ENCODE peak calls at places on chromosomes 1 and 21, in six cellular contexts. V, U, E, T, C and X are unnamed samples. For H3K36me3, the result is how much of the 10 kb centered on the place peaks cover.

GRCh38 chr1:45669859-45670655 is 16.3 kb downstream of the GPBP1L1 start:
- DNase-seq in V (no peak), U (no peak), E (no peak), T (no peak), C (no peak), X (no peak)

GRCh38 chr1:205477121-205477758 is 21.4 kb upstream of the BLACAT1 start:
- DNase-seq in V (no peak), U (no peak), E (no peak), T (peak), C (no peak), X (no peak)

GRCh38 chr1:110288111-110288510 is 51.1 kb upstream of the RBM15 start:
- DNase-seq in V (no peak), U (no peak), E (no peak), T (no peak), C (no peak), X (no peak)

GRCh38 chr21:28344985-28345384 is 647.7 kb downstream of the LTN1 start:
- DNase-seq in V (no peak), U (no peak), E (no peak), T (no peak), C (no peak), X (no peak)

GRCh38 chr1:29358183-29358582 is 121.9 kb downstream of the PTPRU start:
- DNase-seq in V (no peak), U (no peak), E (no peak), T (no peak), C (no peak), X (no peak)

GRCh38 chr1:199551967-199552565 is 475.4 kb upstream of the NR5A2 start:
- DNase-seq in V (peak), U (peak), E (no peak), T (peak), C (no peak), X (no peak)

GRCh38 chr1:216153130-216153529 is 270.1 kb downstream of the USH2A start:
- DNase-seq in V (no peak), U (no peak), E (no peak), T (no peak), C (no peak), X (no peak)

GRCh38 chr1:29397981-29398380 is 161.7 kb downstream of the PTPRU start:
- DNase-seq in V (no peak), U (no peak), E (no peak), T (no peak), C (no peak), X (no peak)

GRCh38 chr1:40185951-40186864 is 25.0 kb downstream of the RLF start:
- DNase-seq in V (peak), U (no peak), E (no peak), T (peak), C (no peak), X (no peak)

GRCh38 chr1:10867914-10868598 is 71.6 kb upstream of the CASZ1 start:
- DNase-seq in V (no peak), U (no peak), E (no peak), T (no peak), C (no peak), X (no peak)

GRCh38 chr1:152440635-152441471 is 26.8 kb upstream of the CRNN start:
- DNase-seq in V (peak), U (peak), E (peak), T (peak), C (peak), X (peak)

GRCh38 chr1:160776178-160776577 is 19.8 kb upstream of the LY9 start:
- DNase-seq in V (no peak), U (no peak), E (no peak), T (no peak), C (no peak), X (no peak)

GRCh38 chr21:44043613-44044012 is 31.5 kb downstream of the TRAPPC10 start:
- DNase-seq in V (no peak), U (no peak), E (no peak), T (no peak), C (no peak), X (no peak)

GRCh38 chr1:27519341-27520258 is 29.6 kb upstream of the WASF2 start:
- DNase-seq in V (peak), U (no peak), E (no peak), T (no peak), C (peak), X (no peak)

GRCh38 chr1:239951518-239952130 is 140.1 kb upstream of the FMN2 start:
- DNase-seq in V (peak), U (peak), E (peak), T (peak), C (no peak), X (no peak)

GRCh38 chr1:72086394-72086793 is 195.9 kb downstream of the NEGR1 start:
- DNase-seq in V (no peak), U (no peak), E (no peak), T (no peak), C (no peak), X (no peak)

GRCh38 chr1:235513495-235514366 is 9.5 kb upstream of the B3GALNT2 start:
- DNase-seq in V (no peak), U (peak), E (no peak), T (peak), C (no peak), X (no peak)

GRCh38 chr1:6466023-6466422 is at the start of gene TNFRSF25:
- DNase-seq in V (no peak), U (peak), E (no peak), T (peak), C (no peak), X (no peak)

GRCh38 chr1:32898056-32898455 is 3.1 kb downstream of the TMEM54 start:
- DNase-seq in V (no peak), U (no peak), E (no peak), T (no peak), C (no peak), X (peak)

GRCh38 chr1:246117066-246117791 is 389.9 kb downstream of the SMYD3 start:
- DNase-seq in V (peak), U (peak), E (no peak), T (peak), C (no peak), X (no peak)

GRCh38 chr1:214071469-214071868 is 83.7 kb downstream of the PROX1 start:
- DNase-seq in V (no peak), U (no peak), E (no peak), T (no peak), C (no peak), X (no peak)

GRCh38 chr1:27341525-27342252 is at the start of gene SYTL1:
- DNase-seq in V (peak), U (peak), E (peak), T (peak), C (peak), X (no peak)

GRCh38 chr1:20472860-20473711 is 12.9 kb downstream of the CAMK2N1 start:
- DNase-seq in V (peak), U (peak), E (no peak), T (peak), C (no peak), X (peak)

GRCh38 chr1:13451399-13451965 is 41.2 kb downstream of the PRAMEF20 start:
- DNase-seq in V (no peak), U (no peak), E (no peak), T (no peak), C (no peak), X (no peak)

GRCh38 chr1:209601809-209602657 is 18.5 kb downstream of the CAMK1G start:
- DNase-seq in V (peak), U (no peak), E (no peak), T (peak), C (no peak), X (no peak)

GRCh38 chr1:25501235-25502058 is 42.0 kb upstream of the LDLRAP1 start:
- DNase-seq in V (peak), U (peak), E (no peak), T (peak), C (no peak), X (peak)

GRCh38 chr1:93669369-93669768 is 12.3 kb downstream of the BCAR3 start:
- DNase-seq in V (no peak), U (no peak), E (no peak), T (no peak), C (no peak), X (no peak)

GRCh38 chr21:29091032-29091431 is 17.6 kb upstream of the CCT8 start:
- DNase-seq in V (no peak), U (no peak), E (no peak), T (no peak), C (no peak), X (no peak)

GRCh38 chr1:84704872-84705426 is 14.7 kb upstream of the SSX2IP start:
- DNase-seq in V (no peak), U (no peak), E (no peak), T (no peak), C (no peak), X (no peak)

GRCh38 chr21:45517249-45518065 is 24.8 kb downstream of the SLC19A1 start:
- DNase-seq in V (no peak), U (no peak), E (no peak), T (no peak), C (peak), X (peak)

GRCh38 chr1:24309762-24310485 is 9.2 kb upstream of the GRHL3 start:
- DNase-seq in V (no peak), U (no peak), E (no peak), T (no peak), C (no peak), X (no peak)

GRCh38 chr1:9428601-9429368 is 110.5 kb upstream of the SLC25A33 start:
- DNase-seq in V (peak), U (peak), E (peak), T (peak), C (peak), X (peak)

GRCh38 chr1:162878000-162878596 is 17.1 kb upstream of the CCDC190 start:
- DNase-seq in V (peak), U (peak), E (peak), T (peak), C (no peak), X (peak)

GRCh38 chr1:221979461-221980032 is 237.7 kb upstream of the DUSP10 start:
- DNase-seq in V (no peak), U (peak), E (no peak), T (peak), C (no peak), X (no peak)

GRCh38 chr1:55640708-55641473 is 425.7 kb upstream of the USP24 start:
- DNase-seq in V (peak), U (no peak), E (peak), T (no peak), C (peak), X (peak)

DNA sequence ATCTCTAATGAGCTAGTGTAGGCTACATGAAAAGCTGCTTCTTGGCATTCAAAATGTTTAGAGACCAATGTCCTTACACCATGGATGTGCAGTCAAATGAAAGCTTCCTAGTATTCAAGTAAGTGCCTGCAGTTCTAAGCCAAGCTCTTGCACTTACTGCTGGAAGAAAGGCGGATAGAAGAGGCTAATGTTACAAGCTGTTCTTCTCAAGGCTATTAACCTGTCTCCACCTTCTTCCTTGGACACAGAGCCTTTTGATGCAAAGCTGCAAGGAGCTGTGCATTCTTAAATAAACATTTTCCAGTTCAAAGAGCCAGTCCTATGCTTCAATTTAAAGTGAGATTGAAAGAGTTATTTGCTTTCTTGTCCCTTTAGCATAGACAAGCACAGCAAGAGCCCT is 167.9 kb upstream of the RUNX1 start:
- DNase-seq in V (no peak), U (no peak), E (no peak), T (no peak), C (no peak), X (no peak)
- H3K36me3 ChIP-seq in V (under half), U (under half), E (under half), T (under half), C (under half), X (under half)

DNA sequence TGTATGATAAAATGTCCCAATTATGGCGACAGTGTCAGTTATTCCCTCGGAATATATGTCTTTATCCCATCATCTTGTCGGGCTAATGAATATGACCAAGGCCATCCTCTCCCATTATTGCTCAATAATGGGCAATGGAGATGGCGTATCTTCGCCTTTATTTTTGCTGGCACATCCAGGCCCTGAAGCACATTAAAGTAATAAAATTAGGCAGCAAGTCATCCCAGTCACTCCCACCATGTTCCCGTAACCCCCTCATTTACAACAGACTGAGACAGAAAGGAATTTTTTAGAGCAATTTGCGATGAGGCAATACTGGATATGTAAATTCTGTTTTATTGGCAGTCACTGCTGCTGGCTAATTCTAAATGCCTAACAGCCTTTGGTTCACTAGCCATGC is 35.3 kb downstream of the CLIC6 start:
- DNase-seq in V (no peak), U (no peak), E (peak), T (no peak), C (no peak), X (no peak)
- TF ChIP-seq POLR2AphosphoS5 in V (no peak), U (no peak), E (no peak), T (no peak), C (no peak), X (peak)

GRCh38 chr1:34750610-34751009 is 4.2 kb upstream of the GJB5 start:
- DNase-seq in V (no peak), U (no peak), E (no peak), T (no peak), C (no peak), X (no peak)
- H3K27ac ChIP-seq in V (no peak), U (no peak), E (no peak), T (no peak), C (no peak), X (no peak)

DNA sequence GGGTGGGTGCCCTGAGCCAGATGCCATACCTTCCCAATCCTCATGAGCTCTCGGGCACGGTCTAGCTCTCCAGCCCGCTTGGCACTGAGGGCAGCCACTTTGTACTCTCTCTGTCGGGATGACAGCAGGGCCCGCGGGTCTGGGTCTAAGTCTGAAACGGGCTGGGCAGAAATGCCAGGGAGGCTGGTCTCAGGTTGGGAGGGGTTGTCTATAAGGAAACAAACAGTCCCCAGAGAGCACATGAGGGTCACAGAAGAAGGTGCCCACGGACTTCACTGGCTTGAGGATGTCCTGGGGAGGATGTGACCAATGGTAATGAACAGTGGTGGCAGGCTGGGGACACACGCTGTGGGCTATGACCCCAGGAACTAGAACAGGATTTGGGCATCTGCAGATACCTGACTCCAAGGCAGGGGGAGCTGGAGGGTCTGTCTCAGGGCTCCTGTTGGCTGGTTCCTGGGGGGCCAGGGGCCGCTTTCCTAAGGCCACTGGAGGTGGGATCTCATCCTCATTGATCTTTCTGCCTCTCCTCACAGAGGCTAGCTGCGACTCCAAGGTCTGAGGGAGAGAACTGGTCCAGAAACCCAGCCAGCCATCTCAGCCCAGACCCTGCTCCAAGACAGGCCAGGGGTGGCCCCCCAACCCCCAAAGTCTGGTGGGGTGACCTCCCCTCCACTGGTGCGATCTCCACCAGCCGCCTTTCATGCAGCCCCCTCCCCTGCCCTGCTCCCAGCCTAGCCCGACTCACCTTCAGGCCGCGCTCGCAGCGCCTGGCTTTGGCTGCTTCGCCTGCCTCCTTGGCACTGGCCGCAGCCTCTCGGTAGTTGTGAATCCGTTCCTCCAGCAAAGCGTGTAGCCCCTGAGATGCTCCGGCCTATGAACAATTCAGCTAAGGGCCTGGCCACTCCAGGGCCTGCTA is 6.1 kb downstream of the CC2D1B start:
- DNase-seq in V (no peak), U (no peak), E (no peak), T (peak), C (no peak), X (no peak)
- H3K36me3 ChIP-seq in V (under half), U (half or more), E (under half), T (under half), C (half or more), X (half or more)

DNA sequence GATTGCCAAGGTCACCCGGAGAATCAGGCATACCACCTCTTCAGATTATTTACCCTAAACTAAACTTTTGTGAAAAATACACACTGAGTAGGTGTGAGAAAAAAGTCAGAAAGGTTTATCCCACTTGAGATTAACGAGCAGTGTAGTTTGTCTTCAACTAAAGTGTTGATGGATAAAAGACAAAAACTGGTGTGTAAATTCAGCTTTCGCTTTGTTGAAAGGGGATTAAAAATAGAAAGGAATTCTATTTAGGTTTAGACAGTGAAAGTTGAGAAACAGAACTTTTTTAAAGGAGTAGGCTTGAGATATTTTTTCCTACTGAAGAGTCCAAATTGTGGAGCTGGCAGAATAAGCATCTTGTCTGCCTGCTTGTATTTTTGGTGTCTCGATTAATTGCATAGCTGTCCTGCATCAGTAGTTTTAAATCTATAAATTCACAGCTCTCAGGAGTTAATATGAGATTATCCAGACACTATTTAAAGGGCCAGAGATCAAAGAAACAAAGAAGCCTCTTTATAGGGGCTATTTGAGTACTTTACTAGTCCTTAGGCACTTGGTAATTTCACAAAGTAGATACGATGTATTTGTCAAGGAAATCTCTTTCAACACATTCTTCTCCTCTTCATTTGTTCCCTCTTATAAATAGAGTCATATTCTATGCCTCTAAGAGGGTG is 46.7 kb upstream of the RABGAP1L start:
- DNase-seq in V (no peak), U (no peak), E (no peak), T (no peak), C (no peak), X (no peak)
- TF ChIP-seq POLR2AphosphoS5 in V (no peak), U (no peak), E (no peak), T (no peak), C (no peak), X (peak)

GRCh38 chr1:15836772-15837669 is 10.5 kb upstream of the SPEN start:
- DNase-seq in V (peak), U (no peak), E (no peak), T (peak), C (peak), X (peak)
- H3K27ac ChIP-seq in V (peak), U (peak), E (peak), T (no peak), C (peak), X (peak)

GRCh38 chr1:206478746-206479145 is 8.5 kb downstream of the IKBKE start:
- DNase-seq in V (no peak), U (no peak), E (no peak), T (no peak), C (peak), X (no peak)
- H3K36me3 ChIP-seq in V (under half), U (under half), E (under half), T (under half), C (under half), X (under half)

DNA sequence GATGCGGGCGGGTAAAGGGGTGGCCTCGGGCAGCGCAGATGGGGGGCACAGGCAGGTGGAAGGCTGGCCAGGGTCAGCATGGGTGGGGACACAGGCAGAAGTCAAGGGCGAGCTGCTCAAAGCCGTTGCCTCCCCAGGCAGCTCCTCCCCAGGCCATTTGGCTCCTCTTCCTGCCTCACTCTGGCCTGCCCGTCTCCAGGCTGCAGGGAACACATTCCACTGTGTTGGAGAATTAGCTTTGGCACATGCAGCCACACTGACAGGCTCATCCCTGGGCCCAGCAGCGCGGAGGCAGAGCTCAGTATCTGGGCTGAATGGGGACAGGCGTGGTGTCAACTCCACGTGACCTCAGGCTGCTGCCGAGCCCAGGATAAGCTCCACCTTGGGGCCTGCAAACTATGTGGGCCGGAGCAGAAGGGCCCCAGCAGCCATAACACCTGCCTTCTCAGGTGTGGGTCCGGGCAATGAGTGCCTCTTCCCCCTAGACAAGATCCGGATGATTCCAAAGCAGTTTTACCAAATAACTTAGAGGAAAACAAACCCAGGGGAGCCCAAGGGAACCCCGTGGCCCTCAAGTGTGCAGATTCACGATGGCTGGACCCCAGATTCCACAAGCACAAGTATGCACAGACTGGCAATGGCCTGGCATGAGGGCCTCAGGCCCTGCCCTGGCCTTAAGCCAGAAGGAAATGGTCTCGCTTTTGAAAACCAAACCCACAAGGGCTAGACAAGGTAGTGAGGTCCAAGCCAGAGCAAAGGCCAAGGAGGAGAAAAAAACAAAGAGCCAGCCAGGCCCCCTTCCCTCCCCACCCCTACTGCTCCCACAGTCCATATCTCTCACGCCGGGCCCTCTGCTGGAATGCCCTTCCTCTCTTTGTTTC is 40.2 kb downstream of the HSPG2 start:
- DNase-seq in V (peak), U (peak), E (peak), T (peak), C (peak), X (peak)
- TF ChIP-seq POLR2AphosphoS5 in V (peak), U (no peak), E (peak), T (no peak), C (peak), X (peak)